ENCODE peak calls at places on chromosomes 5 and 9, in nine cellular contexts. One of them, this sample, is unnamed.

GRCh38 chr9:121599872-121600585 is 51.4 kb upstream of the DAB2IP start:
- DNase-seq in hypothalamus: no peak
- DNase-seq in NCI-H1105 treated with DMSO at 0.1 percent for 48 hours: peak; percentile 13
- DNase-seq in NCI-H2081: no peak
- DNase-seq in NCI-H748 treated with DMSO at 0.1 percent for 48 hours: no peak
- DNase-seq in AG08396: no peak
- DNase-seq in AG09319: no peak
- DNase-seq in HEK293T: peak; percentile 35
- DNase-seq in GM04503: no peak
- DNase-seq in this sample: no peak

GRCh38 chr9:124450241-124450924 is at the start of gene ADGRD2:
- DNase-seq in AG09319: no peak
- DNase-seq in NCI-H748 treated with DMSO at 0.1 percent for 48 hours: peak; percentile 7
- DNase-seq in NCI-H1105 treated with DMSO at 0.1 percent for 48 hours: peak; percentile 67
- DNase-seq in NCI-H2081: peak; percentile 4
- DNase-seq in AG08396: peak; percentile 65
- DNase-seq in HEK293T: peak; percentile 73
- DNase-seq in hypothalamus: no peak
- DNase-seq in GM04503: no peak
- DNase-seq in this sample: peak; percentile 26

GRCh38 chr9:98455957-98456621 is 200.6 kb upstream of the TBC1D2 start:
- DNase-seq in NCI-H1105 treated with DMSO at 0.1 percent for 48 hours: no peak
- DNase-seq in NCI-H2081: no peak
- DNase-seq in GM04503: no peak
- DNase-seq in AG08396: peak; percentile 61
- DNase-seq in hypothalamus: no peak
- DNase-seq in AG09319: no peak
- DNase-seq in NCI-H748 treated with DMSO at 0.1 percent for 48 hours: no peak
- DNase-seq in HEK293T: no peak
- DNase-seq in this sample: peak; percentile 68

GRCh38 chr5:110872200-110872599 is 133.4 kb downstream of the SLC25A46 start:
- DNase-seq in NCI-H2081: no peak
- DNase-seq in AG08396: no peak
- DNase-seq in hypothalamus: no peak
- DNase-seq in AG09319: no peak
- DNase-seq in HEK293T: no peak
- DNase-seq in NCI-H1105 treated with DMSO at 0.1 percent for 48 hours: no peak
- DNase-seq in NCI-H748 treated with DMSO at 0.1 percent for 48 hours: no peak
- DNase-seq in GM04503: no peak
- DNase-seq in this sample: no peak

GRCh38 chr5:6710078-6710477 is 3.2 kb upstream of the TENT4A start:
- DNase-seq in AG08396: no peak
- DNase-seq in NCI-H2081: no peak
- DNase-seq in hypothalamus: no peak
- DNase-seq in AG09319: no peak
- DNase-seq in NCI-H1105 treated with DMSO at 0.1 percent for 48 hours: no peak
- DNase-seq in NCI-H748 treated with DMSO at 0.1 percent for 48 hours: no peak
- DNase-seq in HEK293T: no peak
- DNase-seq in GM04503: no peak
- DNase-seq in this sample: peak; percentile 93

GRCh38 chr9:8858250-8859161 is 1058.9 kb upstream of the DMAC1 start:
- DNase-seq in NCI-H748 treated with DMSO at 0.1 percent for 48 hours: no peak
- DNase-seq in AG09319: no peak
- DNase-seq in hypothalamus: peak; percentile 33
- DNase-seq in HEK293T: no peak
- DNase-seq in NCI-H2081: no peak
- DNase-seq in AG08396: no peak
- DNase-seq in GM04503: no peak
- DNase-seq in NCI-H1105 treated with DMSO at 0.1 percent for 48 hours: no peak
- DNase-seq in this sample: no peak

GRCh38 chr9:133440884-133441283 is 18.7 kb downstream of the ADAMTS13 start:
- DNase-seq in NCI-H1105 treated with DMSO at 0.1 percent for 48 hours: no peak
- DNase-seq in GM04503: no peak
- DNase-seq in NCI-H2081: no peak
- DNase-seq in HEK293T: no peak
- DNase-seq in NCI-H748 treated with DMSO at 0.1 percent for 48 hours: no peak
- DNase-seq in AG08396: no peak
- DNase-seq in hypothalamus: no peak
- DNase-seq in AG09319: no peak
- DNase-seq in this sample: no peak

GRCh38 chr5:132433141-132433540 is 57.4 kb downstream of the IRF1 start:
- DNase-seq in GM04503: no peak
- DNase-seq in NCI-H748 treated with DMSO at 0.1 percent for 48 hours: no peak
- DNase-seq in NCI-H1105 treated with DMSO at 0.1 percent for 48 hours: no peak
- DNase-seq in AG08396: no peak
- DNase-seq in AG09319: no peak
- DNase-seq in HEK293T: no peak
- DNase-seq in hypothalamus: no peak
- DNase-seq in NCI-H2081: no peak
- DNase-seq in this sample: no peak

GRCh38 chr5:82956600-82956999 is 120.6 kb downstream of the TMEM167A start:
- DNase-seq in NCI-H748 treated with DMSO at 0.1 percent for 48 hours: no peak
- DNase-seq in AG08396: no peak
- DNase-seq in HEK293T: no peak
- DNase-seq in hypothalamus: no peak
- DNase-seq in NCI-H2081: no peak
- DNase-seq in NCI-H1105 treated with DMSO at 0.1 percent for 48 hours: no peak
- DNase-seq in GM04503: no peak
- DNase-seq in AG09319: no peak
- DNase-seq in this sample: no peak

GRCh38 chr9:86943223-86943870 is 4.0 kb downstream of the GAS1 start:
- DNase-seq in HEK293T: no peak
- DNase-seq in NCI-H1105 treated with DMSO at 0.1 percent for 48 hours: peak; percentile 89
- DNase-seq in NCI-H2081: no peak
- DNase-seq in AG08396: no peak
- DNase-seq in AG09319: no peak
- DNase-seq in NCI-H748 treated with DMSO at 0.1 percent for 48 hours: peak; percentile 29
- DNase-seq in hypothalamus: no peak
- DNase-seq in GM04503: no peak
- DNase-seq in this sample: no peak

GRCh38 chr9:25994605-25995004 is 316.4 kb upstream of the TUSC1 start:
- DNase-seq in AG08396: no peak
- DNase-seq in AG09319: no peak
- DNase-seq in GM04503: no peak
- DNase-seq in HEK293T: no peak
- DNase-seq in hypothalamus: no peak
- DNase-seq in NCI-H2081: no peak
- DNase-seq in NCI-H748 treated with DMSO at 0.1 percent for 48 hours: no peak
- DNase-seq in NCI-H1105 treated with DMSO at 0.1 percent for 48 hours: no peak
- DNase-seq in this sample: no peak

GRCh38 chr5:77812926-77813589 is 36.9 kb upstream of the TBCA start:
- DNase-seq in hypothalamus: no peak
- DNase-seq in GM04503: no peak
- DNase-seq in NCI-H2081: no peak
- DNase-seq in AG09319: no peak
- DNase-seq in NCI-H748 treated with DMSO at 0.1 percent for 48 hours: no peak
- DNase-seq in AG08396: no peak
- DNase-seq in HEK293T: no peak
- DNase-seq in NCI-H1105 treated with DMSO at 0.1 percent for 48 hours: no peak
- DNase-seq in this sample: no peak

This sample was measured in kidney tubule cell.